ENCODE peak calls at places on chromosomes 1 and 21, in six cellular contexts. Y, W, P, C, I and R are unnamed samples.
A peak's percentile ranks its signal among the peaks of the same experiment; 100 is the strongest.

GRCh38 chr21:39217356-39218081 is 34.3 kb upstream of the PSMG1 start:
- DNase-seq in Y (no peak), P (no peak), C (no peak), W (no peak), I (no peak), R (no peak)

GRCh38 chr21:17777321-17777720 is 41.8 kb downstream of the C21orf91 start:
- DNase-seq in C (no peak), W (no peak), P (no peak), I (peak; percentile 40), Y (no peak), R (no peak)

GRCh38 chr1:17405898-17406759 is 33.3 kb downstream of the RCC2 start:
- DNase-seq in C (peak; percentile 90), W (peak; percentile 86), P (peak; percentile 90), Y (peak; percentile 73), I (peak; percentile 65), R (peak; percentile 39)

GRCh38 chr1:53485478-53486394 is 26.5 kb downstream of the DMRTB1 start:
- DNase-seq in Y (peak; percentile 87), P (peak; percentile 97), C (peak; percentile 92), I (peak; percentile 80), W (peak; percentile 93), R (peak; percentile 76)

GRCh38 chr21:46061063-46061462 is 36.8 kb upstream of the COL6A2 start:
- DNase-seq in Y (no peak), C (no peak), W (no peak), I (no peak), P (no peak), R (no peak)

GRCh38 chr1:207186503-207186902 is 82.5 kb downstream of the C4BPA start:
- DNase-seq in P (no peak), W (no peak), Y (peak; percentile 9), I (peak; percentile 30), C (no peak), R (no peak)

GRCh38 chr1:17128361-17128760 is 9.1 kb upstream of the PADI2 start:
- DNase-seq in P (peak; percentile 54), Y (peak; percentile 91), W (no peak), I (peak; percentile 84), C (no peak), R (no peak)

GRCh38 chr1:55888685-55889317 is 673.6 kb upstream of the USP24 start:
- DNase-seq in P (no peak), I (no peak), Y (no peak), W (no peak), C (no peak), R (no peak)

GRCh38 chr1:162404550-162405160 is 7.3 kb downstream of the SH2D1B start:
- DNase-seq in P (no peak), I (peak; percentile 85), W (no peak), Y (peak; percentile 87), C (no peak), R (no peak)

GRCh38 chr1:70509996-70510876 is 99.2 kb downstream of the CTH start:
- DNase-seq in I (peak; percentile 96), P (peak; percentile 89), C (peak; percentile 53), Y (peak; percentile 98), W (peak; percentile 74), R (peak; percentile 76)

GRCh38 chr1:226658538-226659125 is 80.5 kb downstream of the ITPKB start:
- DNase-seq in Y (no peak), P (no peak), W (no peak), I (no peak), C (no peak), R (no peak)

GRCh38 chr1:42756956-42757891 is 9.6 kb downstream of the P3H1 start:
- DNase-seq in P (peak; percentile 91), C (peak; percentile 82), I (peak; percentile 69), Y (peak; percentile 81), W (peak; percentile 81), R (peak; percentile 67)

GRCh38 chr1:29282924-29283803 is 46.8 kb downstream of the PTPRU start:
- DNase-seq in Y (peak; percentile 19), C (peak; percentile 73), I (peak; percentile 27), P (peak; percentile 99), W (peak; percentile 96), R (peak; percentile 30)

GRCh38 chr21:35933466-35933865 is 126.9 kb downstream of the SETD4 start:
- DNase-seq in Y (peak; percentile 94), I (peak; percentile 86), W (peak; percentile 17), C (no peak), P (peak; percentile 52), R (no peak)

GRCh38 chr1:35449334-35450008 is 107.7 kb downstream of the KIAA0319L start:
- DNase-seq in P (no peak), C (no peak), I (peak; percentile 88), Y (peak; percentile 98), W (no peak), R (no peak)

GRCh38 chr1:223718850-223719249 is 6.5 kb downstream of the CAPN2 start:
- DNase-seq in P (peak; percentile 95), Y (peak; percentile 42), C (no peak), I (peak; percentile 51), W (peak; percentile 66), R (no peak)

GRCh38 chr1:10507111-10507879 is 32.5 kb downstream of the PEX14 start:
- DNase-seq in I (peak; percentile 70), Y (peak; percentile 87), P (peak; percentile 86), C (peak; percentile 83), W (peak; percentile 81), R (peak; percentile 33)

GRCh38 chr1:110864260-110864659 is 8.7 kb upstream of the CD53 start:
- DNase-seq in Y (no peak), W (no peak), I (no peak), C (no peak), P (no peak), R (no peak)

GRCh38 chr1:167629681-167630567 is at the start of gene RCSD1:
- DNase-seq in P (peak; percentile 45), C (peak; percentile 78), Y (peak; percentile 69), W (peak; percentile 56), I (no peak), R (peak; percentile 82)

GRCh38 chr1:71357708-71358107 is 276.9 kb upstream of the ZRANB2 start:
- DNase-seq in W (peak; percentile 39), C (no peak), P (peak; percentile 63), I (no peak), Y (no peak), R (no peak)

GRCh38 chr1:76949503-76949902 is 82.2 kb downstream of the ST6GALNAC5 start:
- DNase-seq in W (no peak), Y (peak; percentile 92), I (peak; percentile 71), C (no peak), P (no peak), R (peak; percentile 23)

GRCh38 chr1:218425647-218426342 is 80.7 kb downstream of the TGFB2 start:
- DNase-seq in W (no peak), P (no peak), I (peak; percentile 91), C (no peak), Y (peak; percentile 86), R (no peak)

GRCh38 chr1:202017385-202018225 is 7.2 kb downstream of the ELF3 start:
- DNase-seq in P (peak; percentile 33), I (peak; percentile 43), Y (no peak), W (peak; percentile 42), C (no peak), R (no peak)

GRCh38 chr1:202016022-202016624 is 5.7 kb downstream of the ELF3 start:
- DNase-seq in Y (no peak), I (no peak), W (no peak), P (no peak), C (no peak), R (no peak)

GRCh38 chr1:202018226-202018475 is 7.8 kb downstream of the ELF3 start:
- DNase-seq in C (no peak), Y (no peak), W (no peak), P (no peak), I (no peak), R (no peak)

GRCh38 chr1:202015677-202015952 is 5.2 kb downstream of the ELF3 start:
- DNase-seq in C (no peak), I (no peak), P (no peak), W (no peak), Y (no peak), R (no peak)

DNA sequence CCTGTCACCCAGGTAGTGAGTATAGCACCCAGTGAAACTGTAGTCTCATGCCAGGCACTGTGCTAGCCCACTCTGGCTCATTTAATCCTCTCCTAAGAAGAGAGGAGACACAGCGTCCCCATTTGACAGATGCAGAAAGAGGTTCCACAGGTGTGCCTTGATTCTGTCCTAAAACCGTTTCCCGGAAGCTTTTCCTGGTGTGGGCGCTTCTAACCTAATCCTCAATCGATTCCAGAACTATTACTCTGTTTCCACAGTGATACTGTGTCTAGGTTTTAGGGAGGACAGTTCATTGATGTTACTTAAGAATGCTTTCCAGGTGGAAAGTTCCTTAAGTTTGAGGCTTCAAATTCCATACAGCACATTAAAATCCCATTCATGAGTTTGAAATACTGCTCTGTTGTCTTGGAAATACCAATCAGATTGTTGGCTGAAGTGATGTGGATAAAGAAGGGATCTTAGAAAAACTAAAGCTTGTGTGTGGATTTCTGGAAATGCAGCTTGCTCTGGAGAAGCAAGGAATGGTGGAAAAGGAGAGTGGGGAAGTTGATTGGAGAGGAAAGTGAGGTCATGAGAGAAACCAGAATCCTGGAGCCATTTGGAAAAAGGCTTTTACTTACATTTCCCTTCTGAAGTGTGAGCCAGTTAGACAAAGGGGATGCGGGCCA is 6.5 kb downstream of the ELF3 start:
- DNase-seq in P (no peak), I (no peak), W (no peak), Y (no peak), C (no peak), R (no peak)
- H3F3A ChIP-seq in P (no peaks in the 10 kb centered on the region), I (no peaks in the 10 kb centered on the region), W (no peaks in the 10 kb centered on the region), Y (no peaks in the 10 kb centered on the region), C (no peaks in the 10 kb centered on the region), R (no peaks in the 10 kb centered on the region)

GRCh38 chr1:58580186-58580585 is 3.1 kb upstream of the TACSTD2 start:
- DNase-seq in Y (peak; percentile 50), P (no peak), I (no peak), C (no peak), W (no peak), R (no peak)
- H2AFZ ChIP-seq in Y (no peak overlapping the region), P (no peak overlapping the region), I (no peak overlapping the region), C (no peak overlapping the region), W (no peak overlapping the region), R (no peak overlapping the region)

GRCh38 chr1:211326140-211326527 is 499 bp upstream of the TRAF5 start:
- DNase-seq in W (no peak), C (no peak), P (no peak), I (no peak), Y (no peak), R (no peak)

GRCh38 chr1:211327341-211327921 is 798 bp downstream of the TRAF5 start:
- DNase-seq in W (peak; percentile 66), I (peak; percentile 58), C (peak; percentile 60), P (peak; percentile 79), Y (peak; percentile 85), R (peak; percentile 70)

GRCh38 chr1:211324992-211325775 is 1.4 kb upstream of the TRAF5 start:
- DNase-seq in I (no peak), C (no peak), W (no peak), Y (no peak), P (no peak), R (no peak)

GRCh38 chr1:211328084-211328694 is 1.6 kb downstream of the TRAF5 start:
- DNase-seq in Y (no peak), C (no peak), I (no peak), P (no peak), W (no peak), R (no peak)

GRCh38 chr1:211326528-211327340 is at the start of gene TRAF5:
- DNase-seq in P (peak; percentile 83), W (peak; percentile 79), I (peak; percentile 30), Y (peak; percentile 72), C (peak; percentile 89), R (peak; percentile 72)
- TF ChIP-seq EZH2phosphoT487 in P (no peak), W (no peak), I (no peak), Y (no peak), C (no peak), R (no peak)

DNA sequence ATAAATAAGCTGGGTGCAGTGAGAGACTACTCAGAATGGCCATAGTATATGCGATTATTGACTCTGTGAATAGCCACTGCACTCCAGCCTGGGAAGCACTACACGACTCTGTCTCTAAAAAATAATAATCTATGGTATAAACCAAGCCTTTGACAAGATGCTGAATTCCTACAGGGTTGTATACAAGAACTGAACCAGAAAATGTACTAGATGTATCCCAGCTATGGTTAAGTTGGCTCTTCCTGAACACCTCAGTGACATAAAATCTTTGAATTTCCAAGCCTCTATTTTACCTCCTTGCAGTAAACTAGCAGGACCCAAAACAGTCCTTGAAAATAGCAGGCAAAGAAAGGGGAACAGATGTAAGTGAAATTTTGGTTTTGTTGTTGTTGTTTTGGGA is 32.5 kb downstream of the PTP4A2 start:
- DNase-seq in P (no peak), C (no peak), W (no peak), I (no peak), Y (no peak), R (no peak)
- H3F3A ChIP-seq in P (peaks cover 3% of the 10 kb centered on the region), C (peaks cover 7% of the 10 kb centered on the region), W (no peaks in the 10 kb centered on the region), I (no peaks in the 10 kb centered on the region), Y (peaks cover 73% of the 10 kb centered on the region), R (peaks cover 9% of the 10 kb centered on the region)